ENCODE peak calls at places on chromosomes 13 and 19, in six cellular contexts. R is GM04504; E is activated gamma-delta T cell treated with anti-CD3 and anti-CD28 coated beads, Interleukin-2, amount 50 U/mL, for 16 hours; F is NCI-H1105 treated with DMSO at 0.1 percent for 48 hours; V is IMR-90; P is AG04449. O is an unnamed sample.

GRCh38 chr13:55664178-55664577 is 1476.5 kb upstream of the PRR20A start:
- DNase-seq in R (no peak), E (no peak), F (no peak), V (no peak), P (no peak), O (no peak)

GRCh38 chr19:7850429-7850819 is 20.4 kb downstream of the EVI5L start:
- DNase-seq in R (no peak), E (no peak), F (no peak), V (peak; percentile 71), P (no peak), O (no peak)

GRCh38 chr13:52848455-52849190 is at the start of gene PCDH8:
- DNase-seq in R (no peak), E (no peak), F (peak; percentile 77), V (no peak), P (no peak), O (no peak)

GRCh38 chr13:31775686-31776085 is 36.4 kb downstream of the RXFP2 start:
- DNase-seq in R (no peak), E (no peak), F (no peak), V (no peak), P (no peak), O (no peak)

GRCh38 chr19:11766597-11767591 is at the start of gene ZNF441:
- DNase-seq in R (peak; percentile 90), E (peak; percentile 89), F (peak; percentile 90), V (peak; percentile 89), P (peak; percentile 42), O (peak; percentile 86)

GRCh38 chr13:57925250-57925649 is 293.7 kb downstream of the PCDH17 start:
- DNase-seq in R (no peak), E (no peak), F (no peak), V (no peak), P (no peak), O (no peak)

GRCh38 chr19:18274776-18275356 is 614 bp upstream of the IQCN start:
- DNase-seq in R (peak; percentile 83), E (no peak), F (no peak), V (peak; percentile 89), P (no peak), O (peak; percentile 54)

GRCh38 chr19:9986787-9987281 is 23.5 kb downstream of the COL5A3 start:
- DNase-seq in R (peak; percentile 53), E (no peak), F (no peak), V (peak; percentile 29), P (no peak), O (no peak)

GRCh38 chr13:33859691-33860303 is 41.8 kb downstream of the RFC3 start:
- DNase-seq in R (no peak), E (no peak), F (no peak), V (no peak), P (no peak), O (no peak)

GRCh38 chr13:44760434-44760833 is 184.3 kb upstream of the TSC22D1 start:
- DNase-seq in R (no peak), E (no peak), F (no peak), V (no peak), P (no peak), O (no peak)

GRCh38 chr13:111589321-111589720 is 268.9 kb downstream of the TEX29 start:
- DNase-seq in R (no peak), E (no peak), F (no peak), V (no peak), P (no peak), O (no peak)

GRCh38 chr19:8097681-8098567 is 45.4 kb downstream of the CCL25 start:
- DNase-seq in R (no peak), E (no peak), F (no peak), V (no peak), P (no peak), O (no peak)

GRCh38 chr13:78382481-78382880 is 220.9 kb downstream of the POU4F1 start:
- DNase-seq in R (no peak), E (no peak), F (no peak), V (no peak), P (no peak), O (no peak)

O was measured in HS-27A.